ENCODE peak calls at places on chromosomes 1 and 21, in six cellular contexts. K is psoas muscle, Y is foreskin fibroblast, O is OCI-LY7, S is fibroblast of lung, Z is GM12864. R is an unnamed sample.

GRCh38 chr1:211698161-211699026 is 23.0 kb upstream of the NEK2 start:
- DNase-seq in S (peak; percentile 49), K (peak; percentile 68), Y (peak; percentile 64), O (peak; percentile 75), Z (peak; percentile 47), R (peak; percentile 23)

GRCh38 chr1:204384636-204385354 is 25.1 kb upstream of the PLEKHA6 start:
- DNase-seq in Z (no peak), S (peak; percentile 45), Y (peak; percentile 78), O (no peak), K (no peak), R (peak; percentile 22)

GRCh38 chr1:19647643-19648042 is 3.5 kb downstream of the NBL1 start:
- DNase-seq in O (no peak), Z (no peak), S (no peak), Y (peak; percentile 66), K (no peak), R (no peak)

GRCh38 chr1:167442142-167442848 is 76.0 kb downstream of the CD247 start:
- DNase-seq in O (peak; percentile 92), Z (peak; percentile 45), Y (peak; percentile 88), K (peak; percentile 85), S (peak; percentile 72), R (peak; percentile 40)

GRCh38 chr1:245687636-245688535 is 533.1 kb downstream of the KIF26B start:
- DNase-seq in K (no peak), Y (peak; percentile 41), S (peak; percentile 36), Z (no peak), O (no peak), R (no peak)

GRCh38 chr1:167328306-167328705 is 107.6 kb downstream of the POU2F1 start:
- DNase-seq in O (peak; percentile 51), Z (no peak), K (no peak), Y (no peak), S (no peak), R (no peak)

GRCh38 chr1:6888268-6888667 is 103.0 kb downstream of the CAMTA1 start:
- DNase-seq in K (no peak), Y (peak; percentile 31), S (peak; percentile 30), O (no peak), Z (no peak), R (no peak)

GRCh38 chr1:211870156-211870555 is 39.6 kb upstream of the LPGAT1 start:
- DNase-seq in Z (no peak), K (no peak), Y (peak; percentile 46), O (no peak), S (no peak), R (peak; percentile 6)

GRCh38 chr1:27562021-27562420 is 41.9 kb downstream of the AHDC1 start:
- DNase-seq in Y (peak; percentile 31), K (no peak), S (no peak), O (no peak), Z (no peak), R (no peak)

GRCh38 chr1:248892590-248892989 is 13.4 kb upstream of the PGBD2 start:
- DNase-seq in S (no peak), K (no peak), O (no peak), Z (no peak), Y (no peak), R (no peak)

GRCh38 chr1:93681549-93682412 is at the start of gene BCAR3:
- DNase-seq in O (peak; percentile 85), K (peak; percentile 71), S (peak; percentile 73), Y (peak; percentile 93), Z (no peak), R (no peak)

GRCh38 chr1:55378582-55378981 is 163.4 kb upstream of the USP24 start:
- DNase-seq in S (peak; percentile 69), K (no peak), Z (peak; percentile 4), O (peak; percentile 16), Y (peak; percentile 74), R (peak; percentile 44)

GRCh38 chr1:230250676-230251075 is 175.5 kb downstream of the PGBD5 start:
- DNase-seq in Y (no peak), O (no peak), Z (no peak), K (no peak), S (no peak), R (no peak)

GRCh38 chr1:85228952-85229351 is 28.1 kb upstream of the SYDE2 start:
- DNase-seq in K (no peak), O (no peak), Z (no peak), Y (no peak), S (no peak), R (no peak)

GRCh38 chr1:22572778-22573177 is 9.5 kb downstream of the EPHA8 start:
- DNase-seq in K (no peak), Y (no peak), O (no peak), Z (no peak), S (no peak), R (no peak)

GRCh38 chr1:30508651-30509050 is 214.7 kb downstream of the MATN1 start:
- DNase-seq in Z (no peak), K (no peak), S (no peak), Y (no peak), O (no peak), R (no peak)

GRCh38 chr21:46253610-46254124 is 25.1 kb upstream of the LSS start:
- DNase-seq in Y (peak; percentile 18), S (peak; percentile 35), Z (peak; percentile 63), K (no peak), O (peak; percentile 53), R (no peak)

GRCh38 chr1:20184997-20185833 is 681 bp upstream of the UBXN10 start:
- DNase-seq in Y (no peak), Z (no peak), S (no peak), O (no peak), K (no peak), R (no peak)

GRCh38 chr1:77661696-77662095 is 20.8 kb downstream of the ZZZ3 start:
- DNase-seq in Z (no peak), O (no peak), S (no peak), Y (no peak), K (no peak), R (no peak)

GRCh38 chr1:212139526-212140137 is 104.1 kb downstream of the DTL start:
- DNase-seq in O (no peak), S (no peak), K (no peak), Y (no peak), Z (no peak), R (no peak)

GRCh38 chr1:244046907-244047738 is 4.0 kb upstream of the ZBTB18 start:
- DNase-seq in Z (no peak), Y (peak; percentile 58), O (no peak), S (peak; percentile 32), K (no peak), R (no peak)

GRCh38 chr21:42556960-42557359 is 43.3 kb downstream of the SLC37A1 start:
- DNase-seq in S (no peak), O (peak; percentile 71), Z (no peak), Y (no peak), K (no peak), R (no peak)

GRCh38 chr1:247317702-247318101 is 14.0 kb downstream of the ZNF496 start:
- DNase-seq in K (no peak), S (no peak), Y (no peak), O (no peak), Z (no peak), R (no peak)

GRCh38 chr1:13766906-13767564 is 67.0 kb downstream of the PRDM2 start:
- DNase-seq in O (no peak), K (no peak), S (peak; percentile 84), Z (no peak), Y (peak; percentile 75), R (no peak)

GRCh38 chr1:160093069-160093395 is 5.4 kb downstream of the IGSF8 start:
- DNase-seq in O (no peak), S (no peak), Y (no peak), K (no peak), Z (no peak), R (no peak)
- TF ChIP-seq CTCF in O (no peak), S (no peak), Y (no peak), K (no peak), Z (no peak), R (no peak)

DNA sequence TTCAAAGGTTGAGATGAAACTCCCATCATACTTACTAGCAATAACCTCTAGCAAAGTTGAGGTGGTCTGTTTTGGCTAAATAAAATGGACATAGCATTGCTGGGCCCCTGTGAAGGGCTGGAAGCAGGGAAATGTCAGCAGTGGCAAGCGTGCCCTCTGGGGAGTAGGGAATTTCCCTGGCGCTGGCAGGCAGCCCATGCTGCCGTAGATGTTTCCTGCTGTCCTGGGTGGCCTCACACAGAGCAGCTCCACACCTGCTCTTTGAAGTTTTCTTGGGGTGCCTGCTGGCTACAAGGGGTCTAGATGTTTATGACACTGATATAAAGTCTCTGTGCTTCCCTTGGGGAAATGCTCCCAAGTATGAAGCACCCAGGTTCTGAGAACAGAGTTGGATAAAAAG is 30.2 kb downstream of the ADARB1 start:
- DNase-seq in K (no peak), Y (no peak), S (no peak), Z (no peak), O (no peak), R (no peak)
- H3K4me3 ChIP-seq in K (no peak overlapping the region), Y (no peak overlapping the region), S (no peak overlapping the region), Z (no peak overlapping the region), O (no peak overlapping the region), R (no peak overlapping the region)

DNA sequence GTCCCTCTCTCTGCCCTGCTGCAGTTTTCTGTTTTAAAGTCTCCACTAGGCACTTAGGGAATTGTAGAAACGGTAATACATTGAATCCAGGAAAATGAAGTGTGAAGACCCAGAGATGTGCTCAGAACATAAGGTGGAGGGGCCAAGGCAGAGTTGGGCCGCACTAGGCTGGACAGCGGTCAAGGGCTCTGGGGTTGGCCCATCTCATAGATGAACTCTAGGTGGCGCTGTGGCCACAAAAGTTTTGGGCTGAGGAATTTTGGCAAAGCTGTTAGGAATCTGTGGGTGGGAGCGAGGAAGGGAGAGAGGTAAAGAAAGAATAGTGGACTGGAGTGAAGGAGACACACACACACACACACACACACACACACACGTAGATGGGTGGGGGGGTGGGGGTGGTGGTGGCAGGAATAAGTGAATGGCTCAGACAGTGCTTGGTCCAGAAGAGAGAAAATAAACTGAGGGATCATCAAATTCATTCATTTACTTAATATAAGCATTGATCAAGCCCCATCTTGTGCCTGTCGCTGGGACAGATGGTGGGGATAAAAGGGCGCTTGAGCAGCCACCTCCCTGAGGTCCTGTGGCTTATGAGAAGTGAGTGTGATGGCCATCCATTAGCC is 258.5 kb downstream of the TRABD2B start:
- DNase-seq in Z (no peak), O (no peak), K (peak; percentile 45), Y (peak; percentile 74), S (peak; percentile 34), R (peak; percentile 15)
- TF ChIP-seq CTCF in Z (peak; percentile 65), O (peak; percentile 70), K (peak; percentile 60), Y (peak; percentile 69), S (peak; percentile 83), R (peak; percentile 79)

GRCh38 chr1:11924334-11925195 is 1.7 kb downstream of the KIAA2013 start:
- DNase-seq in Y (no peak), O (peak; percentile 53), S (no peak), K (no peak), Z (no peak), R (no peak)

GRCh38 chr1:11923069-11923826 is 3.0 kb downstream of the KIAA2013 start:
- DNase-seq in K (no peak), O (no peak), Y (no peak), Z (no peak), S (no peak), R (no peak)

GRCh38 chr1:11921022-11921421 is 5.2 kb downstream of the KIAA2013 start:
- DNase-seq in K (no peak), S (no peak), O (no peak), Z (no peak), Y (no peak), R (no peak)

GRCh38 chr1:11925938-11926292 is 312 bp downstream of the KIAA2013 start:
- DNase-seq in Z (no peak), S (no peak), Y (no peak), K (peak; percentile 38), O (no peak), R (no peak)

DNA sequence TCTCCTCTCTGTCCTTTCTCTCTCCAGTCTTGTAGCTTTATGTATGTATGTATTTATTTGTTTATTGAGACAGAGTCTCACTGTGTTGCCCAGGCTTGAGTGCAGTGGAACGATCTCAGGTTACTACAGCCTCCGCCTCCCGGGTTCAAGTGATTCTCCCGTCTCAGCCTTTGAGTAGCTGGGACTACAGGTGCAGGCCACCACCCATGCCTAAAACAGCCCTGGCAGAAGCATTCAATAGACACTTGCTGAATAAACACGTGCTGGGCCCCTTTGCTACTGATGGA is 2.5 kb downstream of the KIAA2013 start:
- DNase-seq in Z (no peak), Y (no peak), S (no peak), O (no peak), K (no peak), R (no peak)
- H3K4me3 ChIP-seq in Z (peak overlapping the region; percentile 73), Y (no peak overlapping the region), S (no peak overlapping the region), O (peak overlapping the region; percentile 75), K (peak overlapping the region; percentile 68), R (no peak overlapping the region)

R was measured in astrocyte of the cerebellum.